ENCODE peak calls at places on chromosomes 2 and 18, in nine cellular contexts. One of them, this sample, is unnamed. For H3K4me1, the result is how much of the 10 kb centered on the place peaks cover.

GRCh38 chr2:47088371-47089082 is 66.6 kb downstream of the STPG4 start:
- DNase-seq in Peyer's patch: no peak
- DNase-seq in sigmoid colon: no peak
- DNase-seq in OCI-LY7: no peak
- DNase-seq in right lobe of liver: no peak
- DNase-seq in GM23338: peak
- DNase-seq in iPS DF 6.9: no peak
- DNase-seq in IMR-90: peak
- DNase-seq in GM23248: no peak
- DNase-seq in this sample: no peak

GRCh38 chr18:59516356-59517155 is 157.5 kb upstream of the LMAN1 start:
- DNase-seq in iPS DF 6.9: no peak
- DNase-seq in right lobe of liver: no peak
- DNase-seq in GM23338: peak
- DNase-seq in Peyer's patch: no peak
- DNase-seq in IMR-90: peak
- DNase-seq in sigmoid colon: peak
- DNase-seq in GM23248: peak
- DNase-seq in OCI-LY7: no peak
- DNase-seq in this sample: no peak

GRCh38 chr2:12847694-12848093 is 131.0 kb downstream of the TRIB2 start:
- DNase-seq in GM23248: no peak
- DNase-seq in OCI-LY7: no peak
- DNase-seq in GM23338: no peak
- DNase-seq in right lobe of liver: no peak
- DNase-seq in sigmoid colon: no peak
- DNase-seq in IMR-90: no peak
- DNase-seq in iPS DF 6.9: no peak
- DNase-seq in Peyer's patch: no peak
- DNase-seq in this sample: no peak

GRCh38 chr2:96918754-96919550 is 49.1 kb upstream of the SEMA4C start:
- DNase-seq in GM23338: no peak
- DNase-seq in Peyer's patch: no peak
- DNase-seq in iPS DF 6.9: no peak
- DNase-seq in GM23248: no peak
- DNase-seq in IMR-90: no peak
- DNase-seq in sigmoid colon: no peak
- DNase-seq in right lobe of liver: no peak
- DNase-seq in OCI-LY7: no peak
- DNase-seq in this sample: no peak

GRCh38 chr2:84875213-84875560 is 5.7 kb downstream of the TRABD2A start:
- DNase-seq in GM23338: no peak
- DNase-seq in sigmoid colon: peak
- DNase-seq in OCI-LY7: no peak
- DNase-seq in GM23248: peak
- DNase-seq in iPS DF 6.9: no peak
- DNase-seq in Peyer's patch: no peak
- DNase-seq in IMR-90: no peak
- DNase-seq in right lobe of liver: no peak
- DNase-seq in this sample: no peak

GRCh38 chr2:55014962-55015939 is 35.0 kb downstream of the RTN4 start:
- DNase-seq in GM23338: peak
- DNase-seq in IMR-90: peak
- DNase-seq in Peyer's patch: no peak
- DNase-seq in GM23248: peak
- DNase-seq in OCI-LY7: peak
- DNase-seq in right lobe of liver: peak
- DNase-seq in iPS DF 6.9: no peak
- DNase-seq in sigmoid colon: peak
- DNase-seq in this sample: peak

GRCh38 chr2:207905546-207905945 is 119.8 kb downstream of the PLEKHM3 start:
- DNase-seq in IMR-90: no peak
- DNase-seq in GM23248: no peak
- DNase-seq in iPS DF 6.9: no peak
- DNase-seq in sigmoid colon: no peak
- DNase-seq in OCI-LY7: no peak
- DNase-seq in GM23338: peak
- DNase-seq in Peyer's patch: no peak
- DNase-seq in right lobe of liver: no peak
- DNase-seq in this sample: no peak

GRCh38 chr2:239935789-239936758 is 89.1 kb downstream of the NDUFA10 start:
- DNase-seq in IMR-90: no peak
- DNase-seq in OCI-LY7: no peak
- DNase-seq in iPS DF 6.9: no peak
- DNase-seq in Peyer's patch: no peak
- DNase-seq in GM23338: no peak
- DNase-seq in GM23248: no peak
- DNase-seq in right lobe of liver: peak
- DNase-seq in sigmoid colon: peak
- DNase-seq in this sample: no peak

GRCh38 chr2:165070089-165070488 is 114.8 kb upstream of the SLC38A11 start:
- DNase-seq in right lobe of liver: no peak
- DNase-seq in GM23338: peak
- DNase-seq in Peyer's patch: no peak
- DNase-seq in OCI-LY7: no peak
- DNase-seq in sigmoid colon: no peak
- DNase-seq in GM23248: peak
- DNase-seq in IMR-90: no peak
- DNase-seq in iPS DF 6.9: no peak
- DNase-seq in this sample: no peak

GRCh38 chr2:202877699-202878098 is 6.1 kb upstream of the ICA1L start:
- DNase-seq in GM23338: no peak
- DNase-seq in right lobe of liver: no peak
- DNase-seq in sigmoid colon: no peak
- DNase-seq in GM23248: no peak
- DNase-seq in iPS DF 6.9: no peak
- DNase-seq in Peyer's patch: no peak
- DNase-seq in IMR-90: no peak
- DNase-seq in OCI-LY7: no peak
- DNase-seq in this sample: no peak

GRCh38 chr2:240585101-240585500 is 1.4 kb upstream of the CAPN10 start:
- DNase-seq in IMR-90: no peak
- DNase-seq in Peyer's patch: peak
- DNase-seq in OCI-LY7: peak
- DNase-seq in GM23338: no peak
- DNase-seq in GM23248: peak
- DNase-seq in iPS DF 6.9: no peak
- DNase-seq in sigmoid colon: peak
- DNase-seq in right lobe of liver: no peak
- DNase-seq in this sample: no peak

GRCh38 chr18:67525328-67526110 is 9.0 kb upstream of the DSEL start:
- DNase-seq in GM23338: peak
- DNase-seq in Peyer's patch: no peak
- DNase-seq in iPS DF 6.9: peak
- DNase-seq in IMR-90: peak
- DNase-seq in right lobe of liver: peak
- DNase-seq in OCI-LY7: no peak
- DNase-seq in GM23248: peak
- DNase-seq in sigmoid colon: peak
- DNase-seq in this sample: peak

GRCh38 chr2:166361351-166362153 is 14.2 kb downstream of the SCN9A start:
- DNase-seq in sigmoid colon: no peak
- DNase-seq in Peyer's patch: no peak
- DNase-seq in OCI-LY7: peak
- DNase-seq in iPS DF 6.9: no peak
- DNase-seq in GM23338: peak
- DNase-seq in GM23248: peak
- DNase-seq in right lobe of liver: no peak
- DNase-seq in IMR-90: peak
- DNase-seq in this sample: peak

GRCh38 chr2:24816884-24817283 is 23.7 kb downstream of the CENPO start:
- DNase-seq in Peyer's patch: no peak
- DNase-seq in IMR-90: peak
- DNase-seq in OCI-LY7: no peak
- DNase-seq in iPS DF 6.9: no peak
- DNase-seq in right lobe of liver: no peak
- DNase-seq in GM23338: no peak
- DNase-seq in GM23248: peak
- DNase-seq in sigmoid colon: no peak
- DNase-seq in this sample: no peak

GRCh38 chr18:46680784-46681695 is 24.0 kb upstream of the LOXHD1 start:
- DNase-seq in OCI-LY7: peak
- DNase-seq in Peyer's patch: no peak
- DNase-seq in right lobe of liver: no peak
- DNase-seq in IMR-90: no peak
- DNase-seq in GM23338: no peak
- DNase-seq in sigmoid colon: no peak
- DNase-seq in GM23248: no peak
- DNase-seq in iPS DF 6.9: no peak
- DNase-seq in this sample: no peak

GRCh38 chr2:240913810-240914644 is 7.9 kb downstream of the CROCC2 start:
- DNase-seq in Peyer's patch: peak
- DNase-seq in sigmoid colon: peak
- DNase-seq in iPS DF 6.9: no peak
- DNase-seq in right lobe of liver: peak
- DNase-seq in IMR-90: peak
- DNase-seq in OCI-LY7: peak
- DNase-seq in GM23338: peak
- DNase-seq in GM23248: peak
- DNase-seq in this sample: peak

GRCh38 chr2:172445851-172446250 is 18.5 kb downstream of the ITGA6 start:
- DNase-seq in GM23338: no peak
- DNase-seq in GM23248: no peak
- DNase-seq in iPS DF 6.9: no peak
- DNase-seq in sigmoid colon: no peak
- DNase-seq in right lobe of liver: no peak
- DNase-seq in IMR-90: peak
- DNase-seq in Peyer's patch: no peak
- DNase-seq in OCI-LY7: no peak
- DNase-seq in this sample: peak

GRCh38 chr2:235666240-235666781 is 172.5 kb downstream of the AGAP1 start:
- DNase-seq in Peyer's patch: no peak
- DNase-seq in OCI-LY7: no peak
- DNase-seq in GM23338: peak
- DNase-seq in right lobe of liver: no peak
- DNase-seq in GM23248: peak
- DNase-seq in IMR-90: peak
- DNase-seq in sigmoid colon: peak
- DNase-seq in iPS DF 6.9: peak
- DNase-seq in this sample: peak

GRCh38 chr2:154097823-154098398 is 226.2 kb downstream of the GALNT13 start:
- DNase-seq in IMR-90: no peak
- DNase-seq in GM23248: no peak
- DNase-seq in iPS DF 6.9: no peak
- DNase-seq in sigmoid colon: no peak
- DNase-seq in right lobe of liver: no peak
- DNase-seq in GM23338: no peak
- DNase-seq in Peyer's patch: no peak
- DNase-seq in OCI-LY7: no peak
- DNase-seq in this sample: no peak

DNA sequence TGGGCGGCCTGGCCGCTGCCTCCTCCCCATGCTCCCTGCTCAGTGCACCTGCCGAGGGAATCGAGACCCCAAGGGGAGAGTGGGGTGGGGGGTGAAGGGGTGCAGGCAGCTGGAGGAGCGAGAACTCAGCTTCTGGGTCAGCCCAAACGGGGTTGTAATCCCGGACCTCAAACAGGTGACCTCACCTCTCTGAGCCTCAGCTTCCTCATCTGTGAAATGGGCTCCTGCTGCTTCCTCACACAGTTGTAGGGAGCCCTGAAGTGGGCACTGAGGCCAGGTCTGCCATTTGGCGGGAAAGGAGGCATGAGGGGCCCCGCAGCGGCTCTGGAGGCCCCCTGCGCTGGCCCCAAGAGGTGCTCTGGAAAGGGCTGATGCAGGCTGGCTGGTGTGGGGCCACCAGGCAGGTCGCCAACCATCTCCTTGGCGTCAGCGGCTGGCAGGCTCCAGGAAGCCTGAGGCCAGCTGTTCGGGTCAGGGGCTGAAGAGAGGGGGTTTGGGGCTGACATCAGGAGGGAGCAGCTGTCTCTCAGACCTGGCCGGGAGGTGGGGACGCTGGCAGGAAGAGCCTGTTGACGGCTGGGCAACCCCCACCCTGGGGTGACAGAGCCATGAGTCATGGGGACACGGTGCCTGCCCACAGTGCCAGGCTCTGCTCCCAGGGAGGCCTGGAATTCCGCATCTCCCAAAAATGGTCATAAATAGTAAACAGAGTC is 4.9 kb downstream of the KLHL30 start:
- DNase-seq in Peyer's patch: no peak
- DNase-seq in OCI-LY7: no peak
- DNase-seq in right lobe of liver: no peak
- DNase-seq in GM23248: peak
- DNase-seq in IMR-90: peak
- DNase-seq in sigmoid colon: no peak
- DNase-seq in iPS DF 6.9: no peak
- DNase-seq in GM23338: no peak
- DNase-seq in this sample: no peak
- H3K4me1 ChIP-seq in Peyer's patch: under half
- H3K4me1 ChIP-seq in OCI-LY7: under half
- H3K4me1 ChIP-seq in right lobe of liver: under half
- H3K4me1 ChIP-seq in GM23248: under half
- H3K4me1 ChIP-seq in IMR-90: under half
- H3K4me1 ChIP-seq in sigmoid colon: under half
- H3K4me1 ChIP-seq in iPS DF 6.9: under half
- H3K4me1 ChIP-seq in GM23338: under half
- H3K4me1 ChIP-seq in this sample: under half

DNA sequence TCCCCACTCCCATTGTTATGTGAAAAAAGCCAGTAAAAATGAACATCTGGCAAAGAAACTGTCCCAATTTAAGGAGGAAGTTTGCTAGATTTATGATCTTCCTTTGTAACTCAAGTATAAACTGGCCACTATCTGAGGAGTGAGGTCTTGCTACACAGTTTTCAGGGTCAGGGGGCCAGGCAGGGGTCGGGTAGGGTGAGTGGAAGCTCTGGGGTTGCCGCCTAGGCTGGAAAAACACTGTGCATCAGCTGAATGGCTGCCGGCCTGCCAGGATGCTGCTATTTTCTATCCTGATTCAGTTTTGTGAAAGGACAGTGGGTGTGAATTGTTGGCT is 156.1 kb downstream of the FMNL2 start:
- DNase-seq in iPS DF 6.9: no peak
- DNase-seq in right lobe of liver: peak
- DNase-seq in GM23338: no peak
- DNase-seq in Peyer's patch: no peak
- DNase-seq in sigmoid colon: peak
- DNase-seq in OCI-LY7: no peak
- DNase-seq in GM23248: no peak
- DNase-seq in IMR-90: no peak
- DNase-seq in this sample: no peak
- H3K4me1 ChIP-seq in iPS DF 6.9: under half
- H3K4me1 ChIP-seq in right lobe of liver: under half
- H3K4me1 ChIP-seq in GM23338: half or more
- H3K4me1 ChIP-seq in Peyer's patch: under half
- H3K4me1 ChIP-seq in sigmoid colon: under half
- H3K4me1 ChIP-seq in OCI-LY7: under half
- H3K4me1 ChIP-seq in GM23248: under half
- H3K4me1 ChIP-seq in IMR-90: under half
- H3K4me1 ChIP-seq in this sample: under half

GRCh38 chr2:170505631-170506270 is 209.4 kb upstream of the SP5 start:
- DNase-seq in OCI-LY7: no peak
- DNase-seq in iPS DF 6.9: no peak
- DNase-seq in right lobe of liver: no peak
- DNase-seq in Peyer's patch: no peak
- DNase-seq in GM23338: peak
- DNase-seq in GM23248: peak
- DNase-seq in IMR-90: no peak
- DNase-seq in sigmoid colon: peak
- DNase-seq in this sample: peak
- H3K4me1 ChIP-seq in OCI-LY7: under half
- H3K4me1 ChIP-seq in iPS DF 6.9: under half
- H3K4me1 ChIP-seq in right lobe of liver: under half
- H3K4me1 ChIP-seq in Peyer's patch: under half
- H3K4me1 ChIP-seq in GM23338: half or more
- H3K4me1 ChIP-seq in GM23248: under half
- H3K4me1 ChIP-seq in IMR-90: under half
- H3K4me1 ChIP-seq in sigmoid colon: under half
- H3K4me1 ChIP-seq in this sample: under half

GRCh38 chr2:28407976-28408690 is 15.5 kb downstream of the FOSL2 start:
- DNase-seq in GM23338: no peak
- DNase-seq in OCI-LY7: no peak
- DNase-seq in Peyer's patch: no peak
- DNase-seq in sigmoid colon: peak
- DNase-seq in GM23248: no peak
- DNase-seq in right lobe of liver: no peak
- DNase-seq in IMR-90: no peak
- DNase-seq in iPS DF 6.9: no peak
- DNase-seq in this sample: no peak
- H3K4me1 ChIP-seq in GM23338: under half
- H3K4me1 ChIP-seq in OCI-LY7: under half
- H3K4me1 ChIP-seq in Peyer's patch: under half
- H3K4me1 ChIP-seq in sigmoid colon: under half
- H3K4me1 ChIP-seq in GM23248: under half
- H3K4me1 ChIP-seq in right lobe of liver: under half
- H3K4me1 ChIP-seq in IMR-90: under half
- H3K4me1 ChIP-seq in iPS DF 6.9: under half
- H3K4me1 ChIP-seq in this sample: under half